ENCODE peak calls at places on chromosomes 4 and X, in nine cellular contexts. M is GM10248, I is spleen, F is K562, N is astrocyte, T is bronchial epithelial cell, L is omental fat pad, H is hepatocyte, X is cardiac muscle cell. P is an unnamed sample.

GRCh38 chr4:90215286-90215685 is 88.1 kb downstream of the CCSER1 start:
- DNase-seq in F (no peak), L (no peak), I (no peak), H (peak), X (no peak), M (no peak), T (peak), N (no peak), P (no peak)

GRCh38 chr4:181701219-181701618 is 542.0 kb upstream of the TENM3 start:
- DNase-seq in X (no peak), H (no peak), F (no peak), T (no peak), L (no peak), I (no peak), M (no peak), N (no peak), P (no peak)

GRCh38 chr4:40998680-40999358 is 215.5 kb downstream of the APBB2 start:
- DNase-seq in I (no peak), H (peak), T (peak), M (no peak), X (peak), N (peak), F (no peak), L (no peak), P (peak)

GRCh38 chr4:61445374-61446063 is 245.4 kb downstream of the ADGRL3 start:
- DNase-seq in L (no peak), H (peak), T (no peak), M (no peak), N (no peak), X (no peak), F (no peak), I (no peak), P (no peak)

GRCh38 chr4:154416183-154416543 is 75.4 kb downstream of the DCHS2 start:
- DNase-seq in L (no peak), N (no peak), X (peak), I (no peak), F (peak), M (peak), T (no peak), H (peak), P (peak)

GRCh38 chr4:129384974-129385373 is 289.0 kb downstream of the C4orf33 start:
- DNase-seq in X (no peak), L (no peak), H (no peak), T (peak), I (no peak), M (no peak), F (no peak), N (no peak), P (no peak)

GRCh38 chr4:144171697-144172096 is 31.2 kb upstream of the GYPA start:
- DNase-seq in F (no peak), N (no peak), M (no peak), L (no peak), X (no peak), I (no peak), H (no peak), T (no peak), P (no peak)

GRCh38 chrX:111649641-111650040 is 31.3 kb upstream of the ALG13 start:
- DNase-seq in T (peak), L (no peak), F (no peak), M (no peak), N (no peak), H (no peak), I (no peak), X (no peak), P (no peak)

GRCh38 chr4:146514651-146515379 is 6.9 kb downstream of the SLC10A7 start:
- DNase-seq in F (no peak), N (no peak), T (no peak), M (no peak), X (no peak), H (no peak), I (no peak), L (no peak), P (no peak)

GRCh38 chr4:110793890-110794588 is 171.2 kb upstream of the PITX2 start:
- DNase-seq in T (no peak), L (no peak), H (peak), X (peak), F (no peak), N (no peak), M (no peak), I (no peak), P (no peak)

GRCh38 chr4:75639124-75639695 is 8.9 kb upstream of the CDKL2 start:
- DNase-seq in L (no peak), M (no peak), H (no peak), F (no peak), T (no peak), X (no peak), N (no peak), I (no peak), P (no peak)

GRCh38 chr4:25769251-25769650 is 93.5 kb downstream of the SEL1L3 start:
- DNase-seq in F (no peak), I (no peak), L (no peak), X (peak), H (no peak), M (no peak), T (no peak), N (peak), P (no peak)

GRCh38 chrX:4675686-4676300 is 962.3 kb upstream of the PRKX start:
- DNase-seq in N (no peak), I (no peak), T (no peak), H (no peak), M (no peak), F (no peak), L (no peak), X (no peak), P (no peak)

GRCh38 chrX:129979207-129979920 is 3.1 kb upstream of the BCORL1 start:
- DNase-seq in F (no peak), M (no peak), N (no peak), L (no peak), H (no peak), T (no peak), I (peak), X (no peak), P (no peak)

GRCh38 chrX:11591712-11592351 is 73.9 kb downstream of the ARHGAP6 start:
- DNase-seq in H (no peak), T (no peak), X (no peak), L (no peak), I (no peak), N (no peak), M (no peak), F (no peak), P (no peak)

GRCh38 chr4:143531773-143532491 is 18.4 kb downstream of the SMARCA5 start:
- DNase-seq in F (no peak), T (peak), M (no peak), H (no peak), N (no peak), X (peak), I (no peak), L (no peak), P (no peak)

GRCh38 chrX:47579537-47579936 is 2.7 kb upstream of the TIMP1 start:
- DNase-seq in F (peak), T (peak), N (peak), X (peak), L (no peak), H (peak), I (no peak), M (peak), P (no peak)

GRCh38 chr4:13980317-13980716 is 352.8 kb upstream of the BOD1L1 start:
- DNase-seq in F (no peak), L (no peak), N (peak), X (peak), H (peak), T (peak), M (no peak), I (no peak), P (no peak)

GRCh38 chrX:133776072-133776471 is 209.3 kb downstream of the GPC3 start:
- DNase-seq in X (peak), I (no peak), H (no peak), T (peak), M (peak), N (no peak), F (peak), L (peak), P (no peak)

GRCh38 chrX:44082829-44083228 is 109.6 kb upstream of the NDP start:
- DNase-seq in I (no peak), T (no peak), F (no peak), N (no peak), H (no peak), L (no peak), X (no peak), M (no peak), P (no peak)

GRCh38 chr4:74540193-74540592 is 95.3 kb downstream of the AREG start:
- DNase-seq in M (no peak), F (no peak), N (peak), X (peak), I (no peak), H (no peak), L (no peak), T (peak), P (no peak)

GRCh38 chrX:32644476-32644875 is 566.9 kb downstream of the DMD start:
- DNase-seq in I (no peak), M (no peak), X (no peak), H (no peak), T (no peak), L (no peak), N (no peak), F (no peak), P (no peak)

GRCh38 chrX:13658602-13659001 is 5.7 kb downstream of the TCEANC start:
- DNase-seq in X (peak), L (no peak), H (peak), N (no peak), F (peak), T (peak), I (no peak), M (peak), P (peak)

GRCh38 chr4:104128031-104128849 is 366.5 kb downstream of the CXXC4 start:
- DNase-seq in T (no peak), N (no peak), H (no peak), X (no peak), M (no peak), L (no peak), I (no peak), F (no peak), P (no peak)

GRCh38 chr4:18020145-18020670 is 1.3 kb downstream of the LCORL start:
- DNase-seq in X (peak), H (peak), T (no peak), N (no peak), I (no peak), F (peak), M (peak), L (no peak), P (peak)

GRCh38 chr4:111961806-111962205 is 183.4 kb upstream of the FAM241A start:
- DNase-seq in F (no peak), I (no peak), H (no peak), N (peak), M (no peak), X (no peak), T (peak), L (no peak), P (no peak)

GRCh38 chrX:152206426-152206825 is 68.0 kb upstream of the MAGEA10 start:
- DNase-seq in T (no peak), N (no peak), H (no peak), X (no peak), F (no peak), L (no peak), M (no peak), I (no peak), P (no peak)

GRCh38 chr4:57109530-57109846 is 697 bp downstream of the IGFBP7 start:
- DNase-seq in X (peak), T (no peak), M (no peak), I (no peak), H (no peak), L (no peak), N (no peak), F (no peak), P (no peak)

DNA sequence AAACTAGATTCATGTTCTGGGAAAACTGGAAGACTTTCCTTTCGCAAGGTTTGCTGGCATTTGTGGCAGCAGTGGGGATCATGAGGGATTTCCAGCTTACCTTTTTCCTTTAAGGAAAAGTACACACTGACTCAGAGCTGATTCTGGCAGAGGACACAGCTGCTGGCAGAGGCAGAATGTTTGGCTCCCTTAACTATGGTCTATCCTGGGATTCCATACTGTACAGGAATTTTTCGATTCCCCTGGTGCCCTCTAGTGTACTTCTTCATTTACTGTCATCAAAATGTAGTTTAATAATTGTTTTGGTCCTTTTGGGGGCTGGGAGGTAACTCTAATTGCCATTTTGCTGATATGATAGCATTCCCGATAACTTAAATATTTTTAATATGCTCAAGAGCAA is 152.7 kb downstream of the GABRG1 start:
- DNase-seq in N (no peak), H (no peak), I (no peak), X (no peak), L (no peak), F (no peak), T (peak), M (no peak), P (no peak)
- TF ChIP-seq CTCF in N (no peak), H (no peak), I (no peak), X (no peak), L (no peak), F (no peak), T (no peak), M (no peak), P (no peak)

DNA sequence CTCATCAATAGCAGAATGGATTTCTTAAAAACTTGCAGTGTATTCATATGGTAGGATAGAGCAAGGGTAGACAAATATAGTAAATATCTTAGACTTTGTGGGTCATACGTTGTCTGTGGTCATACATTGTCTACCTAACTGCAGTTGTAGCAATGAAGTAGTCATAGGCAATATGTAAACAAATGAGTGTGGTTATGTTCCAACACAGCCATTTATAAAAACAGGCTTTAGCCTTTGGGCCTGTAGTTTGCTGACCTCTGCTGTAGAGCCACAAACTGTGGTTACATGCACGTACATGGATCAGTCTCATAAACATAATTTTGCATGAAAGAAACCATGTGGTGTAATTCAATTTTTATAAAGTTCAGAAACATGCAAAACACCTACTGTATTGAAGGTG is 98.9 kb downstream of the LARP1B start:
- DNase-seq in N (peak), T (peak), H (no peak), L (no peak), F (no peak), M (no peak), I (no peak), X (peak), P (no peak)
- TF ChIP-seq CTCF in N (no peak), T (peak), H (no peak), L (no peak), F (no peak), M (no peak), I (no peak), X (no peak), P (no peak)

GRCh38 chrX:48688531-48689142 is 5.0 kb downstream of the WAS start:
- DNase-seq in N (no peak), X (no peak), H (no peak), L (no peak), M (no peak), I (peak), F (no peak), T (no peak), P (no peak)
- TF ChIP-seq CTCF in N (no peak), X (no peak), H (no peak), L (no peak), M (no peak), I (no peak), F (no peak), T (no peak), P (no peak)

GRCh38 chr4:29805245-29805644 is 914.9 kb upstream of the PCDH7 start:
- DNase-seq in I (no peak), H (peak), T (no peak), L (no peak), F (no peak), X (no peak), M (no peak), N (no peak), P (no peak)
- TF ChIP-seq CTCF in I (no peak), H (peak), T (no peak), L (no peak), F (no peak), X (no peak), M (no peak), N (no peak), P (no peak)